ENCODE peak calls at places on chromosomes 2 and 18, in seven cellular contexts. O is cardiac fibroblast; A is iris pigment epithelial cell; I is stimulated activated naive CD4-positive, alpha-beta T cell; H is occipital lobe; V is uterus; B is heart right ventricle. L is an unnamed sample.

GRCh38 chr2:80112790-80113189 is 191.8 kb downstream of the LRRTM1 start:
- DNase-seq in O (no peak), A (no peak), I (no peak), H (no peak), V (no peak), B (no peak), L (no peak)

GRCh38 chr18:36849288-36850011 is 20.5 kb downstream of the KIAA1328 start:
- DNase-seq in O (peak; percentile 44), A (peak; percentile 92), I (no peak), H (no peak), V (no peak), B (no peak), L (no peak)

GRCh38 chr18:49230331-49230730 is 230.1 kb downstream of the DYM start:
- DNase-seq in O (peak; percentile 22), A (no peak), I (no peak), H (no peak), V (no peak), B (no peak), L (no peak)

GRCh38 chr2:6410265-6410664 is 455.4 kb downstream of the CMPK2 start:
- DNase-seq in O (no peak), A (peak; percentile 27), I (no peak), H (no peak), V (no peak), B (no peak), L (no peak)

GRCh38 chr2:85830645-85831044 is 58.1 kb downstream of the ST3GAL5 start:
- DNase-seq in O (peak; percentile 11), A (no peak), I (no peak), H (no peak), V (no peak), B (no peak), L (no peak)

GRCh38 chr2:64108842-64109241 is 35.4 kb downstream of the PELI1 start:
- DNase-seq in O (no peak), A (no peak), I (no peak), H (no peak), V (no peak), B (no peak), L (no peak)

GRCh38 chr2:32882911-32883810 is 63.6 kb upstream of the LTBP1 start:
- DNase-seq in O (no peak), A (peak; percentile 49), I (no peak), H (no peak), V (no peak), B (no peak), L (peak; percentile 93)

GRCh38 chr2:140863713-140864112 is 1267.1 kb downstream of the LRP1B start:
- DNase-seq in O (peak; percentile 75), A (peak; percentile 72), I (no peak), H (no peak), V (no peak), B (no peak), L (no peak)

GRCh38 chr2:23015651-23016050 is 369.3 kb upstream of the KLHL29 start:
- DNase-seq in O (no peak), A (no peak), I (no peak), H (no peak), V (no peak), B (no peak), L (no peak)

GRCh38 chr2:43486604-43487003 is 109.2 kb downstream of the THADA start:
- DNase-seq in O (peak; percentile 60), A (no peak), I (no peak), H (no peak), V (no peak), B (peak; percentile 8), L (no peak)

GRCh38 chr2:62292190-62292589 is 96.3 kb downstream of the B3GNT2 start:
- DNase-seq in O (peak; percentile 47), A (peak; percentile 69), I (no peak), H (no peak), V (peak; percentile 35), B (peak; percentile 16), L (peak; percentile 92)

GRCh38 chr2:133871810-133872209 is 303.5 kb upstream of the NCKAP5 start:
- DNase-seq in O (no peak), A (no peak), I (no peak), H (no peak), V (no peak), B (no peak), L (no peak)

GRCh38 chr18:55517055-55517454 is 70.9 kb downstream of the TCF4 start:
- DNase-seq in O (no peak), A (no peak), I (no peak), H (no peak), V (no peak), B (no peak), L (no peak)

GRCh38 chr18:80103231-80103630 is 5.8 kb upstream of the ADNP2 start:
- DNase-seq in O (peak; percentile 29), A (no peak), I (no peak), H (peak; percentile 26), V (no peak), B (no peak), L (no peak)

GRCh38 chr2:31082002-31082401 is 56.2 kb downstream of the GALNT14 start:
- DNase-seq in O (no peak), A (no peak), I (no peak), H (no peak), V (no peak), B (no peak), L (no peak)

GRCh38 chr2:159065891-159066290 is 97.5 kb downstream of the TANC1 start:
- DNase-seq in O (no peak), A (no peak), I (no peak), H (no peak), V (no peak), B (no peak), L (no peak)

GRCh38 chr2:232551289-232551688 is 800 bp downstream of the EIF4E2 start:
- DNase-seq in O (no peak), A (no peak), I (no peak), H (no peak), V (no peak), B (no peak), L (peak; percentile 34)

GRCh38 chr2:175755169-175755568 is 246.9 kb downstream of the LNPK start:
- DNase-seq in O (no peak), A (no peak), I (no peak), H (no peak), V (no peak), B (no peak), L (no peak)

GRCh38 chr2:155983850-155984249 is 348.7 kb downstream of the NR4A2 start:
- DNase-seq in O (no peak), A (no peak), I (no peak), H (no peak), V (no peak), B (no peak), L (no peak)

GRCh38 chr18:9577361-9577760 is 37.0 kb downstream of the PPP4R1 start:
- DNase-seq in O (no peak), A (peak; percentile 24), I (no peak), H (no peak), V (no peak), B (no peak), L (no peak)

GRCh38 chr2:128446866-128447537 is 128.3 kb upstream of the HS6ST1 start:
- DNase-seq in O (no peak), A (no peak), I (no peak), H (no peak), V (peak; percentile 6), B (no peak), L (no peak)

GRCh38 chr2:17148298-17149228 is 369.7 kb downstream of the RAD51AP2 start:
- DNase-seq in O (peak; percentile 42), A (peak; percentile 15), I (no peak), H (no peak), V (no peak), B (no peak), L (no peak)

GRCh38 chr2:215435261-215435808 is 533 bp downstream of the FN1 start:
- DNase-seq in O (no peak), A (no peak), I (peak; percentile 21), H (no peak), V (peak; percentile 55), B (no peak), L (no peak)